ENCODE peak calls at places on chromosomes 2 and 18, in seven cellular contexts. One of them, this sample, is unnamed.

GRCh38 chr18:36299010-36299409 is 1.5 kb downstream of the FHOD3 start:
- DNase-seq in OCI-LY7: no peak
- DNase-seq in K562: no peak
- DNase-seq in left ventricle myocardium inferior: no peak
- DNase-seq in cardiac muscle cell: no peak
- DNase-seq in HepG2: no peak
- DNase-seq in kidney: no peak
- DNase-seq in this sample: no peak

GRCh38 chr2:79721966-79722365 is 209.1 kb downstream of the CTNNA2 start:
- DNase-seq in kidney: no peak
- DNase-seq in left ventricle myocardium inferior: no peak
- DNase-seq in OCI-LY7: no peak
- DNase-seq in cardiac muscle cell: no peak
- DNase-seq in K562: no peak
- DNase-seq in HepG2: no peak
- DNase-seq in this sample: peak

GRCh38 chr2:179239194-179239593 is 25.4 kb downstream of the SESTD1 start:
- DNase-seq in kidney: no peak
- DNase-seq in cardiac muscle cell: no peak
- DNase-seq in K562: no peak
- DNase-seq in OCI-LY7: no peak
- DNase-seq in left ventricle myocardium inferior: no peak
- DNase-seq in HepG2: peak
- DNase-seq in this sample: peak

GRCh38 chr2:107810734-107811133 is 16.0 kb upstream of the RGPD4 start:
- DNase-seq in kidney: no peak
- DNase-seq in HepG2: no peak
- DNase-seq in OCI-LY7: no peak
- DNase-seq in cardiac muscle cell: no peak
- DNase-seq in left ventricle myocardium inferior: no peak
- DNase-seq in K562: no peak
- DNase-seq in this sample: no peak

GRCh38 chr2:68448671-68449394 is 18.3 kb downstream of the FBXO48 start:
- DNase-seq in OCI-LY7: no peak
- DNase-seq in left ventricle myocardium inferior: no peak
- DNase-seq in kidney: no peak
- DNase-seq in cardiac muscle cell: no peak
- DNase-seq in K562: no peak
- DNase-seq in HepG2: no peak
- DNase-seq in this sample: no peak

GRCh38 chr2:111194835-111195621 is 74.3 kb downstream of the BCL2L11 start:
- DNase-seq in HepG2: peak
- DNase-seq in kidney: no peak
- DNase-seq in cardiac muscle cell: no peak
- DNase-seq in left ventricle myocardium inferior: no peak
- DNase-seq in OCI-LY7: no peak
- DNase-seq in K562: peak
- DNase-seq in this sample: peak

GRCh38 chr2:128425731-128426620 is 107.3 kb upstream of the HS6ST1 start:
- DNase-seq in K562: no peak
- DNase-seq in left ventricle myocardium inferior: no peak
- DNase-seq in HepG2: no peak
- DNase-seq in kidney: peak
- DNase-seq in OCI-LY7: no peak
- DNase-seq in cardiac muscle cell: peak
- DNase-seq in this sample: peak

GRCh38 chr2:204483497-204484164 is 61.6 kb upstream of the PARD3B start:
- DNase-seq in cardiac muscle cell: no peak
- DNase-seq in OCI-LY7: no peak
- DNase-seq in HepG2: peak
- DNase-seq in K562: no peak
- DNase-seq in kidney: no peak
- DNase-seq in left ventricle myocardium inferior: no peak
- DNase-seq in this sample: no peak

GRCh38 chr2:205563646-205564045 is 118.7 kb upstream of the NRP2 start:
- DNase-seq in K562: peak
- DNase-seq in HepG2: no peak
- DNase-seq in cardiac muscle cell: peak
- DNase-seq in kidney: no peak
- DNase-seq in OCI-LY7: peak
- DNase-seq in left ventricle myocardium inferior: no peak
- DNase-seq in this sample: no peak

GRCh38 chr2:12821656-12822055 is 104.9 kb downstream of the TRIB2 start:
- DNase-seq in K562: no peak
- DNase-seq in left ventricle myocardium inferior: no peak
- DNase-seq in cardiac muscle cell: no peak
- DNase-seq in kidney: no peak
- DNase-seq in HepG2: no peak
- DNase-seq in OCI-LY7: no peak
- DNase-seq in this sample: no peak

GRCh38 chr2:171319164-171319810 is 114.5 kb downstream of the METTL8 start:
- DNase-seq in K562: no peak
- DNase-seq in OCI-LY7: peak
- DNase-seq in left ventricle myocardium inferior: no peak
- DNase-seq in HepG2: no peak
- DNase-seq in cardiac muscle cell: peak
- DNase-seq in kidney: no peak
- DNase-seq in this sample: peak

GRCh38 chr2:157840568-157841156 is 35.5 kb downstream of the ACVR1 start:
- DNase-seq in left ventricle myocardium inferior: peak
- DNase-seq in cardiac muscle cell: peak
- DNase-seq in kidney: peak
- DNase-seq in K562: no peak
- DNase-seq in HepG2: peak
- DNase-seq in OCI-LY7: no peak
- DNase-seq in this sample: peak

GRCh38 chr2:145677371-145677770 is 1157.5 kb upstream of the ZEB2 start:
- DNase-seq in HepG2: no peak
- DNase-seq in K562: no peak
- DNase-seq in left ventricle myocardium inferior: no peak
- DNase-seq in OCI-LY7: no peak
- DNase-seq in cardiac muscle cell: no peak
- DNase-seq in kidney: no peak
- DNase-seq in this sample: no peak

GRCh38 chr2:53422979-53423378 is 344.6 kb upstream of the CHAC2 start:
- DNase-seq in HepG2: peak
- DNase-seq in OCI-LY7: peak
- DNase-seq in K562: peak
- DNase-seq in left ventricle myocardium inferior: no peak
- DNase-seq in cardiac muscle cell: peak
- DNase-seq in kidney: no peak
- DNase-seq in this sample: peak

GRCh38 chr2:167769020-167769419 is 478.4 kb downstream of the STK39 start:
- DNase-seq in HepG2: no peak
- DNase-seq in kidney: no peak
- DNase-seq in K562: no peak
- DNase-seq in left ventricle myocardium inferior: no peak
- DNase-seq in OCI-LY7: no peak
- DNase-seq in cardiac muscle cell: no peak
- DNase-seq in this sample: no peak

GRCh38 chr2:151655663-151656398 is 78.4 kb downstream of the NEB start:
- DNase-seq in kidney: no peak
- DNase-seq in OCI-LY7: no peak
- DNase-seq in HepG2: no peak
- DNase-seq in cardiac muscle cell: no peak
- DNase-seq in left ventricle myocardium inferior: no peak
- DNase-seq in K562: no peak
- DNase-seq in this sample: no peak

GRCh38 chr2:133568598-133568997 is 335 bp upstream of the NCKAP5 start:
- DNase-seq in kidney: no peak
- DNase-seq in HepG2: no peak
- DNase-seq in left ventricle myocardium inferior: no peak
- DNase-seq in OCI-LY7: no peak
- DNase-seq in K562: no peak
- DNase-seq in cardiac muscle cell: peak
- DNase-seq in this sample: no peak

GRCh38 chr18:6877288-6877687 is 147.8 kb downstream of the ARHGAP28 start:
- DNase-seq in cardiac muscle cell: no peak
- DNase-seq in OCI-LY7: no peak
- DNase-seq in HepG2: no peak
- DNase-seq in left ventricle myocardium inferior: no peak
- DNase-seq in kidney: no peak
- DNase-seq in K562: no peak
- DNase-seq in this sample: no peak
- H3K4me3 ChIP-seq in cardiac muscle cell: no peak
- H3K4me3 ChIP-seq in OCI-LY7: no peak
- H3K4me3 ChIP-seq in HepG2: no peak
- H3K4me3 ChIP-seq in left ventricle myocardium inferior: no peak
- H3K4me3 ChIP-seq in kidney: no peak
- H3K4me3 ChIP-seq in K562: no peak
- H3K4me3 ChIP-seq in this sample: no peak

GRCh38 chr18:9474983-9475642 is at the start of gene RALBP1:
- DNase-seq in left ventricle myocardium inferior: peak
- DNase-seq in OCI-LY7: peak
- DNase-seq in cardiac muscle cell: peak
- DNase-seq in kidney: peak
- DNase-seq in K562: peak
- DNase-seq in HepG2: peak
- DNase-seq in this sample: peak
- TF ChIP-seq CTCF in left ventricle myocardium inferior: no peak
- TF ChIP-seq CTCF in OCI-LY7: peak
- TF ChIP-seq CTCF in cardiac muscle cell: peak
- TF ChIP-seq CTCF in kidney: peak
- TF ChIP-seq CTCF in K562: peak
- TF ChIP-seq CTCF in HepG2: peak
- TF ChIP-seq CTCF in this sample: peak

GRCh38 chr18:38402509-38402908 is 836.9 kb upstream of the CELF4 start:
- DNase-seq in left ventricle myocardium inferior: no peak
- DNase-seq in HepG2: no peak
- DNase-seq in kidney: no peak
- DNase-seq in cardiac muscle cell: no peak
- DNase-seq in OCI-LY7: no peak
- DNase-seq in K562: no peak
- DNase-seq in this sample: no peak
- H3K4me3 ChIP-seq in left ventricle myocardium inferior: no peak
- H3K4me3 ChIP-seq in HepG2: no peak
- H3K4me3 ChIP-seq in kidney: no peak
- H3K4me3 ChIP-seq in cardiac muscle cell: no peak
- H3K4me3 ChIP-seq in OCI-LY7: no peak
- H3K4me3 ChIP-seq in K562: no peak
- H3K4me3 ChIP-seq in this sample: no peak

GRCh38 chr2:236622201-236622600 is 52.6 kb downstream of the ACKR3 start:
- DNase-seq in cardiac muscle cell: no peak
- DNase-seq in K562: no peak
- DNase-seq in HepG2: no peak
- DNase-seq in OCI-LY7: no peak
- DNase-seq in left ventricle myocardium inferior: no peak
- DNase-seq in kidney: no peak
- DNase-seq in this sample: no peak

GRCh38 chr2:236622660-236623059 is 53.0 kb downstream of the ACKR3 start:
- DNase-seq in HepG2: no peak
- DNase-seq in kidney: no peak
- DNase-seq in left ventricle myocardium inferior: no peak
- DNase-seq in K562: no peak
- DNase-seq in cardiac muscle cell: no peak
- DNase-seq in OCI-LY7: no peak
- DNase-seq in this sample: no peak

GRCh38 chr2:236625156-236625690 is 55.6 kb downstream of the ACKR3 start:
- DNase-seq in kidney: no peak
- DNase-seq in HepG2: no peak
- DNase-seq in OCI-LY7: no peak
- DNase-seq in left ventricle myocardium inferior: no peak
- DNase-seq in K562: no peak
- DNase-seq in cardiac muscle cell: no peak
- DNase-seq in this sample: no peak

GRCh38 chr2:236621786-236622185 is 52.2 kb downstream of the ACKR3 start:
- DNase-seq in cardiac muscle cell: no peak
- DNase-seq in OCI-LY7: no peak
- DNase-seq in kidney: peak
- DNase-seq in K562: no peak
- DNase-seq in HepG2: no peak
- DNase-seq in left ventricle myocardium inferior: no peak
- DNase-seq in this sample: no peak

GRCh38 chr2:236623816-236624215 is 54.2 kb downstream of the ACKR3 start:
- DNase-seq in K562: no peak
- DNase-seq in cardiac muscle cell: no peak
- DNase-seq in OCI-LY7: no peak
- DNase-seq in left ventricle myocardium inferior: no peak
- DNase-seq in HepG2: no peak
- DNase-seq in kidney: no peak
- DNase-seq in this sample: no peak
- TF ChIP-seq CTCF in K562: no peak
- TF ChIP-seq CTCF in cardiac muscle cell: no peak
- TF ChIP-seq CTCF in OCI-LY7: peak
- TF ChIP-seq CTCF in left ventricle myocardium inferior: no peak
- TF ChIP-seq CTCF in HepG2: no peak
- TF ChIP-seq CTCF in kidney: no peak
- TF ChIP-seq CTCF in this sample: no peak

DNA sequence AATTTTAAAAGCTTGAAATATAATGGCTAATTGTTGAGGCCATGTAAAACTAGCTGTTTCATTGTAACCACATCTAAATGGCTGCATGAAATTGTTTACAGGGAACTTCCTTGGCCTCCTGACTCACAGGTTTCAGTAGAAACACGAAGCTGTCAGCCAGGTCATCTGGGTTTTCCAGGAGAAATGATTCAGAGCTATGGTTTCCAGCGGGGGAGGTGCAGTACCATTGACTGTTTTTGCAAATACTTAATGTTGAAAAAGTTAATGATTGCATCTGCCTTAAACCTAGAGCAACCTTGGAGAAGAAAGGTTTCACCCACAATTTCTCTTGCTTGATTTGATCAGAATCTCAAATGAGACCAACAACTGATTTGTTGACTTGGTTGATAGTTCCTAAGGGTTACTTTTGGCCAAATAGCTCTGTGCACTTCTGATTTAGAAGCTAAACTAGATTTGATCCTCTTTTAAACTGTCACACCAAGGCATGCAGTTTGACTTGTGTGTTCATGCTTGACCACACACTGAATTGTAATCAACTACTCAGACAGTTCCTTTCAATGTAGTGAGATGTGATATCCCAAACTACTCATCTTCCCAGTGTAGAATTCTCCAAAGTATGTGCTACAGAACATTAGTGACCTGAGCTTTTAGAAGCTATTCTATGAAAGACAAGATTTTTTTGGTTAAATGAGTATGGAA is 193.4 kb upstream of the CHST9 start:
- DNase-seq in left ventricle myocardium inferior: no peak
- DNase-seq in K562: no peak
- DNase-seq in kidney: no peak
- DNase-seq in OCI-LY7: no peak
- DNase-seq in HepG2: no peak
- DNase-seq in cardiac muscle cell: peak
- DNase-seq in this sample: peak
- H3K4me3 ChIP-seq in left ventricle myocardium inferior: no peak
- H3K4me3 ChIP-seq in K562: no peak
- H3K4me3 ChIP-seq in kidney: peak
- H3K4me3 ChIP-seq in OCI-LY7: no peak
- H3K4me3 ChIP-seq in HepG2: no peak
- H3K4me3 ChIP-seq in cardiac muscle cell: no peak
- H3K4me3 ChIP-seq in this sample: no peak

DNA sequence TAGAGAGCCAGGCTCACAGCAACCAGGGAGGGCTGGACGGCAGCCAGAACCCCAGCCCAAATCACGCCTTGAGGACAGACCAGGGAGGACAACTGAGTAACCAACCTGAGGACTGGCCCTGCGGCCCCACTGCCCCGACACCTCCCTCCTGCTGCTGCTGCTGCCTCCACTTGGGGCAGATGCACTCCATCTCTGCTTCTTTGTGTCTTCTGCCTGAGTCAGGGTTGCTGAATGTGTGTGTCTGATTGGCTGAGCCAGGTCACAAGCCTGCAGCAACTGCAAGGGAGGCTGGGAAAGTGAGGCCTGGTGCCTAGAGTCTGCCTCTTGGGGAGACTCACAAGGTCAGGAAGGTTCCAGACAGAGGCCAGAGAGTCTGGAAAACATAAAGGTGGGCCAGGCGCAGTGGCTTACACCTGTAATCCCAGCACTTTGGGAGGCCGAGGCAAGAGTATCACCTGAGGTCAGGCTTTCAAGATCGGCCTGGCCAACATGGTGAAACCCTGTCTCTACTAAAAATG is 83.4 kb downstream of the ZFP36L2 start:
- DNase-seq in OCI-LY7: peak
- DNase-seq in cardiac muscle cell: no peak
- DNase-seq in K562: peak
- DNase-seq in kidney: peak
- DNase-seq in HepG2: peak
- DNase-seq in left ventricle myocardium inferior: no peak
- DNase-seq in this sample: no peak
- TF ChIP-seq CTCF in OCI-LY7: peak
- TF ChIP-seq CTCF in cardiac muscle cell: no peak
- TF ChIP-seq CTCF in K562: peak
- TF ChIP-seq CTCF in kidney: no peak
- TF ChIP-seq CTCF in HepG2: peak
- TF ChIP-seq CTCF in left ventricle myocardium inferior: no peak
- TF ChIP-seq CTCF in this sample: no peak

This sample was measured in astrocyte of the spinal cord.